ENCODE peak calls at places on chromosomes 12 and 14, in six cellular contexts. B, C, H, I, D and R are unnamed samples.

GRCh38 chr12:48771588-48772112 is 17.2 kb downstream of the ADCY6 start:
- DNase-seq in B (no peak), C (no peak), H (no peak), I (no peak), D (no peak), R (no peak)

GRCh38 chr12:24015771-24016170 is 66.3 kb upstream of the SOX5 start:
- DNase-seq in B (no peak), C (no peak), H (no peak), I (no peak), D (no peak), R (no peak)

GRCh38 chr12:45575823-45576448 is 153.6 kb upstream of the ARID2 start:
- DNase-seq in B (peak), C (peak), H (no peak), I (no peak), D (no peak), R (peak)

GRCh38 chr12:130044991-130045621 is 117.2 kb upstream of the FZD10 start:
- DNase-seq in B (no peak), C (no peak), H (peak), I (no peak), D (no peak), R (no peak)

GRCh38 chr12:3552726-3553045 is 61.7 kb downstream of the PRMT8 start:
- DNase-seq in B (no peak), C (no peak), H (no peak), I (no peak), D (no peak), R (no peak)

GRCh38 chr12:77947326-77947725 is 116.6 kb downstream of the NAV3 start:
- DNase-seq in B (no peak), C (no peak), H (no peak), I (peak), D (no peak), R (no peak)

GRCh38 chr14:49754570-49755097 is 13.3 kb upstream of the KLHDC2 start:
- DNase-seq in B (no peak), C (no peak), H (no peak), I (peak), D (no peak), R (no peak)

GRCh38 chr12:89160716-89161123 is 191.6 kb downstream of the DUSP6 start:
- DNase-seq in B (no peak), C (no peak), H (no peak), I (peak), D (peak), R (no peak)

GRCh38 chr12:122726056-122726558 is 4.5 kb downstream of the HCAR1 start:
- DNase-seq in B (no peak), C (peak), H (peak), I (peak), D (no peak), R (no peak)

GRCh38 chr14:56630707-56631106 is 51.1 kb downstream of the TMEM260 start:
- DNase-seq in B (no peak), C (no peak), H (no peak), I (peak), D (no peak), R (no peak)

GRCh38 chr12:57089259-57090245 is 638 bp downstream of the NAB2 start:
- DNase-seq in B (peak), C (peak), H (no peak), I (peak), D (no peak), R (peak)
- TF ChIP-seq CTCF in B (no peak), C (no peak), H (no peak), I (no peak), D (no peak), R (no peak)

DNA sequence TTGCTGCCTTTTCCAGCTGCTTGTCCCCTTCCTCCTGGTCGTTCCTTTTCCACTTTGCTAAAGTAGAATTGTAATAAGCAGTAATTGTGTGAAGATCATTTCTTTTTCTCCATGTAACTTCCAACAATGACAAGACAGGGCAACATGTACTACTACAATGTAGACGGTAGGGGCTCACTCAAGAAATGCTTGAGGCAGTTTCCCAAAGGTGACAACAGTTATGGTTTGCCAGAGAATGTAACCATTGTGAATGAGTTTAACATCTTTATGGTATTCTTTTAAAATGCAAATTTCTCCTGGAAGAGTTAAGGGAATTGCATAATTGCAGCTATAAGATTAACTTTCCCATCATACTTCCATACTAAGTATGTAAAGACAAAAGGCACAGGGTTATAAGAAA is 23.8 kb upstream of the PHLDA1 start:
- DNase-seq in B (no peak), C (no peak), H (no peak), I (no peak), D (no peak), R (no peak)
- TF ChIP-seq CTCF in B (no peak), C (no peak), H (peak), I (peak), D (no peak), R (no peak)

GRCh38 chr12:102811125-102811737 is 105.8 kb downstream of the PAH start:
- DNase-seq in B (no peak), C (no peak), H (peak), I (no peak), D (no peak), R (peak)
- TF ChIP-seq CTCF in B (peak), C (peak), H (peak), I (peak), D (no peak), R (peak)

GRCh38 chr12:112011685-112012084 is 1.3 kb downstream of the TMEM116 start:
- DNase-seq in B (no peak), C (no peak), H (no peak), I (no peak), D (no peak), R (no peak)
- TF ChIP-seq CTCF in B (no peak), C (no peak), H (no peak), I (no peak), D (no peak), R (no peak)